ENCODE peak calls at places on chromosome 1, in four cellular contexts. F is upper lobe of left lung, T is uterus, C is suprapubic skin. D is an unnamed sample.

GRCh38 chr1:59266180-59266926 is 30.5 kb upstream of the FGGY start:
- DNase-seq in F (no peak), C (no peak), T (no peak), D (no peak)

GRCh38 chr1:162631546-162632233 is 574 bp upstream of the DDR2 start:
- DNase-seq in F (no peak), C (peak; percentile 69), T (peak; percentile 51), D (no peak)

GRCh38 chr1:95948023-95948422 is 714.0 kb downstream of the RWDD3 start:
- DNase-seq in T (no peak), F (no peak), C (no peak), D (no peak)

GRCh38 chr1:8702121-8702520 is 115.3 kb downstream of the RERE start:
- DNase-seq in C (no peak), F (peak; percentile 70), T (no peak), D (no peak)

GRCh38 chr1:30185313-30185712 is 538.1 kb downstream of the MATN1 start:
- DNase-seq in T (no peak), F (no peak), C (no peak), D (no peak)

GRCh38 chr1:20187103-20187812 is 940 bp upstream of the PLA2G2C start:
- DNase-seq in T (no peak), C (peak; percentile 77), F (peak; percentile 66), D (no peak)

GRCh38 chr1:31214316-31215082 is 25.2 kb downstream of the NKAIN1 start:
- DNase-seq in C (no peak), T (no peak), F (no peak), D (no peak)

GRCh38 chr1:30414086-30414850 is 309.1 kb downstream of the MATN1 start:
- DNase-seq in T (peak; percentile 7), C (peak; percentile 44), F (no peak), D (peak; percentile 60)

GRCh38 chr1:98794196-98794886 is 132.8 kb downstream of the SNX7 start:
- DNase-seq in F (peak; percentile 30), T (no peak), C (no peak), D (peak; percentile 31)

GRCh38 chr1:54124906-54125305 is 27.9 kb downstream of the CDCP2 start:
- DNase-seq in C (no peak), F (no peak), T (no peak), D (no peak)

GRCh38 chr1:176206006-176206960 is 803 bp downstream of the COP1 start:
- DNase-seq in T (peak; percentile 25), C (no peak), F (peak; percentile 51), D (no peak)

GRCh38 chr1:12195416-12195815 is 28.6 kb downstream of the TNFRSF1B start:
- DNase-seq in C (no peak), F (no peak), T (no peak), D (no peak)

GRCh38 chr1:6302568-6302967 is 41.7 kb upstream of the GPR153 start:
- DNase-seq in F (no peak), C (no peak), T (no peak), D (no peak)

GRCh38 chr1:12708956-12709555 is 6.9 kb upstream of the AADACL3 start:
- DNase-seq in T (no peak), F (no peak), C (no peak), D (no peak)

GRCh38 chr1:35615440-35615839 is 25.9 kb downstream of the PSMB2 start:
- DNase-seq in C (no peak), T (no peak), F (no peak), D (no peak)

GRCh38 chr1:8891405-8891804 is 12.9 kb upstream of the ENO1 start:
- DNase-seq in T (no peak), C (no peak), F (no peak), D (no peak)

GRCh38 chr1:1080951-1081310 is 6.8 kb upstream of the RNF223 start:
- DNase-seq in F (no peak), T (peak; percentile 15), C (no peak), D (no peak)

GRCh38 chr1:9013824-9014223 is 12.4 kb downstream of the SLC2A7 start:
- DNase-seq in C (no peak), F (no peak), T (no peak), D (no peak)

GRCh38 chr1:157993179-157994080 is at the start of gene KIRREL1:
- DNase-seq in T (peak; percentile 79), F (peak; percentile 52), C (peak; percentile 82), D (peak; percentile 33)
- H3K4me3 ChIP-seq in T (peak within 1 kb of the TSS; percentile 72), F (peak within 1 kb of the TSS; percentile 26), C (peak within 1 kb of the TSS; percentile 87), D (peak within 1 kb of the TSS; percentile 90)

DNA sequence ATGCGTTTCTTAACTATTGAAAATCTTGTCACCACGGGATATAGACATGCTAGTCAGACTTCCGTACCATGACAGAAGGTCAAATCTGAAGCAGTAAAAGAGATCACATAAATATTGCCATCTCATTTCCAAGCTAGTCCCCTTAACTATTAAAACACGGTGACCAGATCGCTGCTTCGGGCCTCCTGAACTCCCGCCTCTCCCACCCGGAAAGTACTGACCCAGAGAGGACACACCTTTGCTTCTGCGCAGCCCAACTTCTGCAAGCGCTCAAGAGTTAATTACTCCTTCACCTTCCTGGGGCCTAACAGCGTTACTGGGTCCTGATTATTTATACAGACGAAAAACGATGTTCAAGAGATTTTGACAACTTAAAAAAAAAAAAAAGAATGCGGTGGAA is 747 bp downstream of the SORT1 start:
- DNase-seq in T (no peak), F (peak; percentile 55), C (no peak), D (no peak)
- TF ChIP-seq POLR2A in T (no peak), F (no peak), C (no peak), D (no peak)

GRCh38 chr1:234406871-234407270 is 33.6 kb downstream of the COA6 start:
- DNase-seq in F (no peak), T (no peak), C (no peak), D (no peak)

GRCh38 chr1:234412830-234413229 is 39.6 kb downstream of the COA6 start:
- DNase-seq in C (no peak), T (no peak), F (no peak), D (no peak)

GRCh38 chr1:234405676-234406075 is 32.4 kb downstream of the COA6 start:
- DNase-seq in T (no peak), F (no peak), C (no peak), D (no peak)

GRCh38 chr1:234408757-234409156 is 35.5 kb downstream of the COA6 start:
- DNase-seq in T (no peak), F (no peak), C (no peak), D (no peak)

DNA sequence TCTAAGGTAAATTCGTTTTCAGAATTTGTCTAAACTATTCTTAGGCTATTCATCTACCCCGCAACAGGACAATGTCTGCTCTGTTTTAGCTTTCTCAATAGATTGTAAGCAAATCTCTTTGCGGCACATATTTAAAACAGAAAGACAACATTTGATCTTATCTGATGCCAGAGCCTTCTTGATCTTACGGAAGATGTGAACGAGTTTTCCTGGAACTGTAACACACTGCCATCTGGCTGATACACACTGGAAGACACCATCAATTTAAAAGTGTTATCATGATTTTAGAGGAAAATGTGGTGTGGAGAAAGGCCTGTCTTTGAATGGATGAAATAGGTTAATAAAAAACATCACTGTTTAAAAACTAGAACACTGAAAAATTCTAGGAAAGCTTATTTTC is 36.1 kb downstream of the COA6 start:
- DNase-seq in C (no peak), T (no peak), F (no peak), D (no peak)
- TF ChIP-seq CTCF in C (no peak), T (no peak), F (no peak), D (no peak)

DNA sequence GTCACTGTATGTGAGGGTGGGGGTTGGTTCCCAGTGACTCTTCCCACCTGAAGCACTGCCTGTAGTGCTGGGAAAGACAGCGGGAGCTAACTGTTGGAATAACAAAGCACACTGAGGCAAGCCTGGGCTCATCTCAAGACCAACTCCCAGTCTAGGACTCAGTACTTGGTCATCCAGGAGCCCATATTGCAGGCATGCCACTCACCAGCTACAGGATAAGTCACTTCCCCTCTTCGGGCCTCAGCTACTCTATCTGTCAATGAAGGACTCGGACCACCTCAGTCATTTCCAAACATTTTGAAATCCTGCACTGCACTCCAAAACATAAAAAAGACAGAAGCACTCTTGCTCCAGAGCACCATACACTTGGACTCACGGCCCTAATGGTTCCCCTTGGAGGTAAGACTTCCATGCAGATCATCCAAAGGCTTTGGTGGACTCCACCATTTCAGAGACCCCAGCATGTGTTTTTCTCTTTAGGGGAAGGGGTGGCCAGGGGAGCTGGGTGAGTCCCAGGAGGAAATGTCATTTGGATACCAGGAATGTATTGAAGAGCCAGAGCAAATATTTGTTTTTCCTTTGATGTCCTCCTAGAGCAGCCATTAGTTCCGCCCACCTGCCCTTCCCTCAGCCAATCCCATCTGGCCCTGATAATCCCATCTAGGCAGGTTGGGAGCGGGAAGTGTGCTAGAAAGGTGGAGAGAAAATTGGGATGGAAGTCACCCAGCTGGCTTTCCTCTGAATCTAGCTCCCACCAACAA is 3.1 kb downstream of the NUAK2 start:
- DNase-seq in F (peak; percentile 43), T (no peak), C (no peak), D (no peak)
- H3K4me3 ChIP-seq in F (no peak overlapping the region), T (no peak overlapping the region), C (peak overlapping the region; percentile 67), D (no peak overlapping the region)

GRCh38 chr1:21852282-21853129 is 40.4 kb downstream of the LDLRAD2 start:
- DNase-seq in T (no peak), F (no peak), C (no peak), D (no peak)
- TF ChIP-seq POLR2A in T (no peak), F (no peak), C (no peak), D (no peak)

GRCh38 chr1:88998716-88999115 is 6.3 kb upstream of the KYAT3 start:
- DNase-seq in T (no peak), F (no peak), C (no peak), D (no peak)
- TF ChIP-seq CTCF in T (peak; percentile 50), F (peak; percentile 65), C (no peak), D (no peak)

GRCh38 chr1:111600295-111600694 is 19.3 kb upstream of the RAP1A start:
- DNase-seq in F (peak; percentile 44), C (no peak), T (no peak), D (no peak)
- H3K4me3 ChIP-seq in F (no peak overlapping the region), C (no peak overlapping the region), T (no peak overlapping the region), D (no peak overlapping the region)

GRCh38 chr1:221695346-221695745 is 46.5 kb downstream of the DUSP10 start:
- DNase-seq in T (no peak), F (no peak), C (no peak), D (no peak)

GRCh38 chr1:221692643-221693042 is 49.2 kb downstream of the DUSP10 start:
- DNase-seq in F (no peak), C (no peak), T (no peak), D (no peak)

GRCh38 chr1:221696045-221696444 is 45.8 kb downstream of the DUSP10 start:
- DNase-seq in T (no peak), F (no peak), C (no peak), D (no peak)

GRCh38 chr1:221693087-221693486 is 48.8 kb downstream of the DUSP10 start:
- DNase-seq in T (no peak), F (no peak), C (no peak), D (no peak)

DNA sequence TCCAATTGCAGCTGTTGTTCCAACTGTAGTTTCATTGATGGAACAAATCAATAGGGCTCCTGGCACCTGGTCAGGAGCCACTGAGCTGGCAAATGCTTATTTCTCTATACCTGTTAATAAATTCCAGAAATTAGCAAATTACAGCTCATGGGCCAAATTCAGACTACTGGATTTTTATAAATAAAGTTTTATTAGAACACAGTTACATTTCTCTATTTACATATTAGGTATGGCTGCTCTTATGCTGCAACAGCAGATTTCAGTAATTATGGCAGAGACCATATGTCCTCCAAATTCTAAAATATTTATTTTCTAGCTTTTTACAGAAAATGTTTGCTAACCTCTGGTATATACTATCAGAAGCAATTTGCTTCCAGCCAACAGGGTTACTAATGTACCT is 47.8 kb downstream of the DUSP10 start:
- DNase-seq in T (no peak), C (no peak), F (no peak), D (no peak)
- TF ChIP-seq POLR2A in T (no peak), C (no peak), F (no peak), D (no peak)